ENCODE peak calls at places on chromosomes 16 and 17, in eight cellular contexts. B is vagina, I is body of pancreas, C is OCI-LY7, P is ovary, E is progenitor cell of endocrine pancreas, R is cardiac muscle cell, V is astrocyte of the cerebellum. L is an unnamed sample.

GRCh38 chr17:32943206-32943605 is 15.3 kb downstream of the TMEM98 start:
- DNase-seq in P (no peak), V (no peak), C (no peak), I (peak; percentile 80), R (no peak), E (no peak), B (no peak), L (no peak)

GRCh38 chr17:6523330-6523729 is 33.0 kb downstream of the PITPNM3 start:
- DNase-seq in P (no peak), R (no peak), C (no peak), I (peak; percentile 14), V (no peak), B (no peak), E (no peak), L (no peak)

GRCh38 chr17:63247706-63248105 is 198.4 kb downstream of the CYB561 start:
- DNase-seq in V (no peak), B (no peak), I (no peak), C (no peak), P (no peak), R (no peak), E (no peak), L (no peak)

GRCh38 chr17:33811984-33812383 is 443.1 kb upstream of the CCL2 start:
- DNase-seq in P (no peak), E (no peak), V (no peak), B (no peak), I (no peak), R (no peak), C (no peak), L (no peak)

GRCh38 chr17:82887255-82888164 is 47.7 kb upstream of the ZNF750 start:
- DNase-seq in I (no peak), B (no peak), P (no peak), E (no peak), V (peak; percentile 3), C (no peak), R (no peak), L (no peak)

GRCh38 chr16:309476-309875 is 26.5 kb downstream of the PDIA2 start:
- DNase-seq in B (no peak), I (no peak), C (peak; percentile 15), E (no peak), R (no peak), P (no peak), V (no peak), L (no peak)

GRCh38 chr17:48068491-48068961 is 20.4 kb downstream of the NFE2L1 start:
- DNase-seq in C (peak; percentile 23), P (no peak), B (no peak), E (no peak), R (no peak), I (no peak), V (no peak), L (no peak)

GRCh38 chr17:6138761-6139446 is 68.7 kb downstream of the WSCD1 start:
- DNase-seq in E (no peak), V (no peak), I (no peak), P (no peak), B (no peak), R (no peak), C (no peak), L (no peak)

GRCh38 chr16:66326995-66327513 is 39.4 kb upstream of the CDH5 start:
- DNase-seq in R (no peak), I (peak; percentile 69), C (no peak), V (no peak), P (no peak), B (no peak), E (peak; percentile 34), L (no peak)

GRCh38 chr16:53224932-53225533 is 170.2 kb downstream of the CHD9 start:
- DNase-seq in C (no peak), R (no peak), V (no peak), E (no peak), P (no peak), I (no peak), B (no peak), L (no peak)

GRCh38 chr17:67548693-67549092 is 169.0 kb upstream of the NOL11 start:
- DNase-seq in B (no peak), I (no peak), E (no peak), P (no peak), V (no peak), C (no peak), R (no peak), L (no peak)

GRCh38 chr16:55249936-55250335 is 74.1 kb upstream of the IRX6 start:
- DNase-seq in B (no peak), I (no peak), R (no peak), E (no peak), P (no peak), C (no peak), V (no peak), L (no peak)

GRCh38 chr17:75153854-75154194 is 488 bp downstream of the JPT1 start:
- DNase-seq in B (no peak), C (peak; percentile 57), I (no peak), R (no peak), P (no peak), E (peak; percentile 47), V (no peak), L (no peak)

GRCh38 chr17:68437979-68438877 is 19.1 kb downstream of the WIPI1 start:
- DNase-seq in C (peak; percentile 87), V (no peak), B (no peak), E (no peak), I (peak; percentile 71), P (no peak), R (peak; percentile 65), L (peak; percentile 61)

GRCh38 chr17:15972497-15972951 is 27.0 kb downstream of the ZSWIM7 start:
- DNase-seq in I (no peak), V (no peak), C (no peak), B (no peak), P (no peak), E (no peak), R (no peak), L (no peak)

GRCh38 chr16:89693931-89694783 is 7.3 kb downstream of the SPATA2L start:
- DNase-seq in C (no peak), P (no peak), I (no peak), B (no peak), E (no peak), V (no peak), R (no peak), L (no peak)

GRCh38 chr16:78147846-78148535 is 48.5 kb downstream of the WWOX start:
- DNase-seq in P (no peak), I (no peak), E (no peak), R (no peak), V (no peak), C (no peak), B (no peak), L (no peak)

GRCh38 chr17:67377727-67378443 is 804 bp downstream of the PITPNC1 start:
- DNase-seq in R (peak; percentile 68), I (peak; percentile 64), B (no peak), E (peak; percentile 52), V (no peak), P (peak; percentile 45), C (peak; percentile 84), L (peak; percentile 78)

GRCh38 chr16:29819506-29819905 is 756 bp upstream of the MVP start:
- DNase-seq in I (no peak), V (no peak), R (no peak), P (no peak), C (no peak), B (no peak), E (no peak), L (no peak)
- TF ChIP-seq CTCF in I (peak; percentile 36), V (peak; percentile 19), R (no peak), P (no peak), C (no peak), B (no peak), E (no peak), L (no peak)

GRCh38 chr16:10519929-10520868 is 60.2 kb downstream of the EMP2 start:
- DNase-seq in B (no peak), P (no peak), R (no peak), V (no peak), C (no peak), I (peak; percentile 65), E (no peak), L (no peak)
- TF ChIP-seq CTCF in B (no peak), P (no peak), R (no peak), V (no peak), C (no peak), I (no peak), E (no peak), L (no peak)

DNA sequence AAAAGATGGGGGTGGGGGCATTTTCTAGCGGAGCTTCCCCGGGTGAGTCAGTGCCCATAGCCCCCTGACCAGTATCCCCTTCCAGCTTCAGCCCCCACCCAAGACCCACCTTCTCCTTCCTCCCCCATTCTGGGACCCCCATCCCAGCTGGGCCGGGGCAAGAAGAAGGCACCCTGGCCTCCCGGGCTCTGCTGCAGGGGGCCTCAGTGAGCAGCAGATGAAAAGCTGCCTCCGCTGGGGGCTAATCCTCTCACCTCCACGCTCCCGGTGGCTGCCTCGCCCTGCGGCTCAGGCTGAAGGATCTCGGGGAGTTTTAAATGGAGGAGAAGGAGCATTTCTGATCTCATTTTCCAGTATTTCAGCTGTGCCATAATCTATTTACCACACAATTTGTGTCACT is 313.5 kb upstream of the TNRC6C start:
- DNase-seq in C (no peak), E (no peak), V (no peak), P (no peak), R (no peak), B (peak; percentile 82), I (no peak), L (no peak)
- TF ChIP-seq CTCF in C (peak; percentile 36), E (peak; percentile 35), V (no peak), P (no peak), R (peak; percentile 22), B (no peak), I (no peak), L (no peak)

GRCh38 chr16:21302898-21303528 is 24.9 kb upstream of the CRYM start:
- DNase-seq in P (no peak), I (no peak), E (no peak), R (no peak), V (no peak), B (no peak), C (peak; percentile 24), L (no peak)

GRCh38 chr16:21301895-21302291 is 23.8 kb upstream of the CRYM start:
- DNase-seq in E (no peak), P (no peak), C (no peak), I (no peak), R (no peak), V (no peak), B (no peak), L (no peak)

GRCh38 chr16:21302454-21302853 is 24.4 kb upstream of the CRYM start:
- DNase-seq in I (no peak), B (no peak), C (peak; percentile 15), R (no peak), V (no peak), E (no peak), P (no peak), L (no peak)

GRCh38 chr16:21300309-21301167 is 22.4 kb upstream of the CRYM start:
- DNase-seq in V (peak; percentile 100), P (peak; percentile 96), R (peak; percentile 94), B (no peak), C (peak; percentile 87), E (peak; percentile 72), I (peak; percentile 99), L (peak; percentile 87)

DNA sequence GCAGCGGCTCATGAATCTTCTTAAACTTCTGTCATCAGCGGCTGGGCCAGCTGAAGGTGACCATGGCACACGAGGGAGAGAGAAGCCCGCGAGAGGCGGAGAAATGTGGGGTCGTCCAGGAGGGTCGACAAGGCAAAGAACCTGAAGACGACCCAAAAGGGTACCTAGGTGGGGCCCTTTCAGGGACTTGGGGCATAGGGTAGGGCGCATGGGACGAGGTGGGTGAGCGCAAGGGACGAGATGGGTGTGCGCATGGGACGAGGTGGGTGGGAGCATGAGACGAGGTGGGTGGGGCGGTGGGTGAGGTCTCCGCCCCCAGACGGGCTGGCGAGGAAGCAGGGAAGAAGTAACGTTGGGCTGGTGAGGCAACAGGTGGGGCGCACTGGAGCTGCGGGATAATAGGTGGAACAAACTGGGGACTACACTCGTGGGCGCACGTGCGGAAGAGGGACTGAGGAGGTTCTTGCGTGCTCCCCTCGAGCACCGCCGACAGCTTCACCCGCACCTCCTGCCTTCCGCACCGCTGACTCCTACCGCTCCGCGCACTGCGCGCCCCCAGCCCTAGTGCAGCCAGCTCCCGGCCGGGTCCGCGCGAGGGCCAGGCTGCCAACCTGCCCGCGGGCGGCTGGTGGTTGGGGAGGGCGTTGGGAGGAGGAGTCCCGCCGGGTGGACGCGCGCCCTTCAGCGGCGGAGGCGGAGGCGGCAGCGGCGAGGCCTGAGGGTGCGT is 23.2 kb upstream of the CRYM start:
- DNase-seq in P (peak; percentile 50), C (peak; percentile 88), I (peak; percentile 82), E (peak; percentile 59), R (peak; percentile 60), V (no peak), B (no peak), L (peak; percentile 89)
- TF ChIP-seq CTCF in P (peak; percentile 32), C (peak; percentile 62), I (no peak), E (peak; percentile 34), R (peak; percentile 25), V (no peak), B (no peak), L (peak; percentile 19)

L was measured in GM20000.